ENCODE peak calls at places on chromosomes 7 and 10, in four cellular contexts. B, M, R and N are unnamed samples.

GRCh38 chr7:139523988-139524815 is 717 bp downstream of the CLEC2L start:
- DNase-seq in B (no peak), M (no peak), R (no peak), N (no peak)

GRCh38 chr10:69968830-69969229 is 83.8 kb upstream of the MACROH2A2 start:
- DNase-seq in B (no peak), M (no peak), R (no peak), N (no peak)

GRCh38 chr10:76583711-76584161 is 1053.9 kb downstream of the KCNMA1 start:
- DNase-seq in B (no peak), M (no peak), R (no peak), N (no peak)

GRCh38 chr10:31467791-31468535 is 148.9 kb downstream of the ZEB1 start:
- DNase-seq in B (no peak), M (no peak), R (no peak), N (no peak)

GRCh38 chr10:113094114-113094486 is 144.1 kb downstream of the TCF7L2 start:
- DNase-seq in B (no peak), M (no peak), R (no peak), N (no peak)

GRCh38 chr10:117530791-117531190 is 11.8 kb upstream of the EMX2 start:
- DNase-seq in B (no peak), M (no peak), R (no peak), N (no peak)

GRCh38 chr10:6674282-6674681 is 94.2 kb upstream of the PRKCQ start:
- DNase-seq in B (no peak), M (no peak), R (no peak), N (no peak)

GRCh38 chr10:24825551-24825950 is 101.9 kb upstream of the ARHGAP21 start:
- DNase-seq in B (no peak), M (no peak), R (no peak), N (no peak)

GRCh38 chr7:127733976-127734375 is 82.0 kb downstream of the SND1 start:
- DNase-seq in B (no peak), M (no peak), R (no peak), N (no peak)

GRCh38 chr7:87934699-87935372 is 785 bp downstream of the ADAM22 start:
- DNase-seq in B (peak), M (peak), R (peak), N (peak)

GRCh38 chr7:47153571-47153970 is 428.3 kb downstream of the TNS3 start:
- DNase-seq in B (peak), M (peak), R (no peak), N (no peak)

GRCh38 chr10:69394020-69394419 is 22.7 kb downstream of the TACR2 start:
- DNase-seq in B (no peak), M (no peak), R (no peak), N (no peak)

GRCh38 chr7:28292826-28293528 is 112.4 kb upstream of the JAZF1 start:
- DNase-seq in B (no peak), M (no peak), R (no peak), N (no peak)

GRCh38 chr10:125169279-125169678 is 8.9 kb upstream of the CTBP2 start:
- DNase-seq in B (no peak), M (no peak), R (no peak), N (no peak)

GRCh38 chr7:82247814-82248433 is 195.7 kb downstream of the CACNA2D1 start:
- DNase-seq in B (no peak), M (no peak), R (no peak), N (no peak)

GRCh38 chr7:54769203-54769602 is 10.2 kb upstream of the SEC61G start:
- DNase-seq in B (no peak), M (no peak), R (no peak), N (no peak)

GRCh38 chr7:69358163-69358821 is 240.0 kb upstream of the AUTS2 start:
- DNase-seq in B (no peak), M (no peak), R (no peak), N (no peak)

GRCh38 chr7:111633878-111634277 is 71.6 kb upstream of the IMMP2L start:
- DNase-seq in B (no peak), M (no peak), R (no peak), N (no peak)

GRCh38 chr10:128324058-128324457 is 197.8 kb upstream of the MKI67 start:
- DNase-seq in B (no peak), M (no peak), R (no peak), N (no peak)

GRCh38 chr10:86730227-86730626 is 26.2 kb upstream of the BMPR1A start:
- DNase-seq in B (peak), M (no peak), R (no peak), N (no peak)

GRCh38 chr10:52637592-52637991 is 135.0 kb downstream of the MBL2 start:
- DNase-seq in B (no peak), M (no peak), R (no peak), N (no peak)

GRCh38 chr7:103710247-103710646 is 264.2 kb upstream of the SLC26A5 start:
- DNase-seq in B (no peak), M (no peak), R (no peak), N (no peak)

GRCh38 chr10:45000764-45001381 is at the start of gene ZNF22:
- DNase-seq in B (peak), M (peak), R (peak), N (no peak)

GRCh38 chr7:24595671-24596418 is 22.6 kb downstream of the PALS2 start:
- DNase-seq in B (no peak), M (no peak), R (no peak), N (no peak)

GRCh38 chr7:48085433-48085791 is 3.7 kb upstream of the UPP1 start:
- DNase-seq in B (no peak), M (no peak), R (no peak), N (no peak)